ENCODE peak calls at places on chromosomes 7 and 10, in six cellular contexts. N is GM23248; D is effector CD4-positive, alpha-beta T cell; J is aorta; R is head of caudate nucleus; X is T1000. M is an unnamed sample.

GRCh38 chr10:114073787-114074186 is 30.1 kb downstream of the ADRB1 start:
- DNase-seq in N (no peak), D (no peak), J (no peak), R (no peak), X (no peak), M (no peak)

GRCh38 chr7:116197355-116197754 is 13.0 kb upstream of the TES start:
- DNase-seq in N (peak), D (no peak), J (no peak), R (no peak), X (no peak), M (no peak)

GRCh38 chr10:62025134-62025794 is 123.8 kb downstream of the ARID5B start:
- DNase-seq in N (no peak), D (no peak), J (no peak), R (no peak), X (no peak), M (no peak)

GRCh38 chr10:88418871-88419270 is 164.2 kb downstream of the RNLS start:
- DNase-seq in N (no peak), D (no peak), J (no peak), R (no peak), X (no peak), M (no peak)

GRCh38 chr7:28840515-28841125 is 117.5 kb downstream of the TRIL start:
- DNase-seq in N (peak), D (no peak), J (no peak), R (no peak), X (no peak), M (no peak)

GRCh38 chr10:104117839-104118323 is 4.1 kb upstream of the SFR1 start:
- DNase-seq in N (peak), D (no peak), J (no peak), R (peak), X (peak), M (no peak)

GRCh38 chr10:48288661-48289060 is 14.2 kb upstream of the FRMPD2 start:
- DNase-seq in N (no peak), D (no peak), J (no peak), R (no peak), X (no peak), M (no peak)

GRCh38 chr10:71755179-71755879 is 18.0 kb downstream of the VSIR start:
- DNase-seq in N (no peak), D (no peak), J (no peak), R (no peak), X (no peak), M (no peak)

GRCh38 chr7:22667562-22668239 is 59.3 kb upstream of the IL6 start:
- DNase-seq in N (peak), D (no peak), J (no peak), R (no peak), X (peak), M (no peak)

GRCh38 chr7:20219446-20220292 is 2.5 kb upstream of the MACC1 start:
- DNase-seq in N (peak), D (no peak), J (peak), R (peak), X (no peak), M (no peak)

GRCh38 chr10:7606977-7607404 is 59.8 kb downstream of the ITIH5 start:
- DNase-seq in N (peak), D (no peak), J (no peak), R (no peak), X (no peak), M (no peak)

GRCh38 chr10:98041352-98042043 is 11.1 kb upstream of the CRTAC1 start:
- DNase-seq in N (peak), D (peak), J (peak), R (peak), X (no peak), M (peak)

GRCh38 chr10:454860-455259 is 234.6 kb downstream of the DIP2C start:
- DNase-seq in N (peak), D (no peak), J (no peak), R (no peak), X (peak), M (no peak)

GRCh38 chr7:12130664-12131063 is 80.4 kb upstream of the TMEM106B start:
- DNase-seq in N (no peak), D (no peak), J (no peak), R (no peak), X (no peak), M (no peak)

GRCh38 chr7:76074972-76075370 is 27.1 kb downstream of the MDH2 start:
- DNase-seq in N (peak), D (no peak), J (no peak), R (no peak), X (no peak), M (no peak)

GRCh38 chr10:50508315-50509051 is 115.3 kb downstream of the SGMS1 start:
- DNase-seq in N (no peak), D (no peak), J (no peak), R (no peak), X (no peak), M (no peak)

GRCh38 chr7:128891110-128891941 is 19.2 kb downstream of the KCP start:
- DNase-seq in N (no peak), D (no peak), J (peak), R (no peak), X (no peak), M (no peak)

GRCh38 chr7:133484135-133484534 is 231.3 kb downstream of the EXOC4 start:
- DNase-seq in N (no peak), D (peak), J (no peak), R (no peak), X (no peak), M (no peak)

GRCh38 chr10:35735412-35735811 is 93.3 kb upstream of the FZD8 start:
- DNase-seq in N (peak), D (no peak), J (no peak), R (no peak), X (no peak), M (no peak)

GRCh38 chr10:17923728-17924127 is 28.0 kb upstream of the SLC39A12 start:
- DNase-seq in N (peak), D (no peak), J (peak), R (no peak), X (no peak), M (no peak)

GRCh38 chr10:129035052-129035805 is 431.8 kb upstream of the MGMT start:
- DNase-seq in N (peak), D (peak), J (no peak), R (no peak), X (no peak), M (no peak)

GRCh38 chr10:99834410-99834809 is 52.0 kb downstream of the ABCC2 start:
- DNase-seq in N (peak), D (no peak), J (no peak), R (no peak), X (peak), M (no peak)

GRCh38 chr10:69741252-69741651 is 60.5 kb upstream of the COL13A1 start:
- DNase-seq in N (no peak), D (no peak), J (no peak), R (no peak), X (no peak), M (no peak)

GRCh38 chr7:102460467-102460866 is 4.2 kb downstream of the ALKBH4 start:
- DNase-seq in N (no peak), D (no peak), J (no peak), R (no peak), X (no peak), M (no peak)

GRCh38 chr10:64215088-64215487 is 693.9 kb downstream of the REEP3 start:
- DNase-seq in N (no peak), D (no peak), J (no peak), R (no peak), X (no peak), M (no peak)

GRCh38 chr10:70742537-70743429 is 42.4 kb downstream of the TBATA start:
- DNase-seq in N (peak), D (no peak), J (peak), R (no peak), X (no peak), M (no peak)

GRCh38 chr7:137579913-137580640 is 236.5 kb upstream of the PTN start:
- DNase-seq in N (peak), D (no peak), J (no peak), R (no peak), X (no peak), M (no peak)

GRCh38 chr7:156184164-156184563 is 371.9 kb upstream of the SHH start:
- DNase-seq in N (no peak), D (no peak), J (no peak), R (no peak), X (no peak), M (no peak)